ENCODE peak calls at places on chromosomes 7 and 10, in six cellular contexts. V is tibial nerve, L is GM12878, P is A549, A is stomach, K is HepG2. Z is an unnamed sample.

GRCh38 chr7:1855396-1856160 is 185.5 kb downstream of the ELFN1 start:
- DNase-seq in V (no peak), L (no peak), P (no peak), A (no peak), K (no peak), Z (no peak)

GRCh38 chr10:46547331-46547880 is 9.1 kb downstream of the GPRIN2 start:
- DNase-seq in V (peak; percentile 10), L (no peak), P (no peak), A (no peak), K (no peak), Z (peak; percentile 13)

GRCh38 chr7:36045830-36046341 is 107.2 kb upstream of the EEPD1 start:
- DNase-seq in V (no peak), L (no peak), P (no peak), A (no peak), K (no peak), Z (no peak)

GRCh38 chr7:134469622-134470021 is 10.7 kb upstream of the AKR1B1 start:
- DNase-seq in V (no peak), L (no peak), P (no peak), A (peak; percentile 56), K (peak; percentile 16), Z (no peak)

GRCh38 chr10:96407560-96408069 is 48.8 kb upstream of the OPALIN start:
- DNase-seq in V (no peak), L (no peak), P (no peak), A (no peak), K (no peak), Z (no peak)

GRCh38 chr7:72123913-72124312 is 288.2 kb downstream of the CALN1 start:
- DNase-seq in V (no peak), L (no peak), P (no peak), A (no peak), K (peak; percentile 2), Z (no peak)

GRCh38 chr7:116948934-116949333 is 4.4 kb upstream of the ST7 start:
- DNase-seq in V (no peak), L (no peak), P (no peak), A (peak; percentile 26), K (no peak), Z (no peak)

GRCh38 chr7:157474685-157475084 is 137.9 kb downstream of the DNAJB6 start:
- DNase-seq in V (no peak), L (no peak), P (peak; percentile 53), A (peak; percentile 26), K (peak; percentile 20), Z (no peak)

GRCh38 chr7:20331912-20332317 is 1.2 kb downstream of the ITGB8 start:
- DNase-seq in V (no peak), L (no peak), P (no peak), A (no peak), K (no peak), Z (no peak)

GRCh38 chr10:97924678-97925077 is 75.0 kb downstream of the GOLGA7B start:
- DNase-seq in V (no peak), L (no peak), P (no peak), A (no peak), K (no peak), Z (no peak)

GRCh38 chr10:49500420-49500819 is 38.5 kb downstream of the ERCC6 start:
- DNase-seq in V (no peak), L (no peak), P (no peak), A (no peak), K (no peak), Z (no peak)
- TF ChIP-seq EP300 in V (no peak), L (no peak), P (no peak), A (no peak), K (no peak), Z (no peak)

GRCh38 chr10:103698266-103698665 is 157.1 kb downstream of the SH3PXD2A start:
- DNase-seq in V (no peak), L (no peak), P (no peak), A (no peak), K (no peak), Z (no peak)

GRCh38 chr10:103699611-103700435 is 155.6 kb downstream of the SH3PXD2A start:
- DNase-seq in V (no peak), L (no peak), P (no peak), A (no peak), K (no peak), Z (no peak)

GRCh38 chr10:103703941-103704919 is 151.1 kb downstream of the SH3PXD2A start:
- DNase-seq in V (no peak), L (no peak), P (no peak), A (no peak), K (no peak), Z (no peak)

GRCh38 chr10:103700436-103700715 is 155.0 kb downstream of the SH3PXD2A start:
- DNase-seq in V (no peak), L (no peak), P (no peak), A (no peak), K (no peak), Z (no peak)

GRCh38 chr10:103701380-103702222 is 153.8 kb downstream of the SH3PXD2A start:
- DNase-seq in V (no peak), L (no peak), P (no peak), A (no peak), K (no peak), Z (no peak)
- TF ChIP-seq EP300 in V (no peak), L (no peak), P (no peak), A (no peak), K (no peak), Z (no peak)

DNA sequence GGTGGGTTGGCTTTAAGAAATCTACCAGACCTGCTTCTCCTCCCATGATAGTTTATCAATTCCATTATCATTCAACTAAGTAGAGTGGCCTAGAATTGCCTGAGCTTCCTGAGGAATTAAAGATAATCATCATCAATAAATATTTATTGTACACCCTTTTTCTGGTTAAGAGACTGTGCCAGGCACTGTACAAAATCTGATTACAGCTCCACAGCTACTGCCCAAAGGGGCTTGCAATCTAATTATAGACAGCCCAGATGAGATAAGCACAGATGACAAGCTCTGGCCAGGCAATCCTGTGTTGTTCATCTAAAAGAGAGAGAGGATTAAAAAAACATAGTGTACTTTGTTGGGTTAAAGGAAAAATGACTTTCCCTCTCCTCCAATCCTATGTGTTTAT is 586.4 kb downstream of the GATA3 start:
- DNase-seq in V (no peak), L (no peak), P (no peak), A (no peak), K (no peak), Z (no peak)
- TF ChIP-seq EP300 in V (no peak), L (no peak), P (no peak), A (no peak), K (no peak), Z (no peak)

GRCh38 chr10:58268946-58269831 is at the start of gene CISD1:
- DNase-seq in V (peak; percentile 84), L (peak; percentile 96), P (peak; percentile 100), A (peak; percentile 98), K (peak; percentile 99), Z (peak; percentile 97)
- TF ChIP-seq EP300 in V (peak; percentile 79), L (no peak), P (no peak), A (no peak), K (peak; percentile 15), Z (no peak)

GRCh38 chr7:108569381-108570145 is at the start of the genes DNAJB9 and THAP5:
- DNase-seq in V (peak; percentile 96), L (peak; percentile 99), P (peak; percentile 99), A (peak; percentile 99), K (peak; percentile 98), Z (peak; percentile 99)
- TF ChIP-seq EP300 in V (peak; percentile 100), L (peak; percentile 21), P (no peak), A (peak; percentile 22), K (peak; percentile 16), Z (peak; percentile 88)

DNA sequence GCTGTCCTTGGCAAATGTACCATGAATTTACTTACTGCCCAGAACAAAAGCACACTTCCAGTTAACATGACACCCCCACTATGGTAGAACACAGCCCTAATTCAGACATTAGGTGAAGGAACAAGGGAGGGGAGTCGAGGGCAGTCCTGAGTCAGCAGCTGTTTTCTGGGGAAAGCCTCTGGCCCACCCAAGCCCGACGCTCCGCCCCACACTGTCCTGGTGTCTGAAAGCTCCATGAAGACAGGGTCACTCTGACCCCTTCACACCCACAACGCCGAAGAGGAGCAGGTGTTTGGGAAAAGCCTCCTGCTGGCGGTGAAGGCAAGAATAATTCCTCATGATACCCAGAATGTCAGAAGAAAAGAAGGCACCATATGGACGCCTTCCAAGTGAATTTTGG is 172.2 kb downstream of the DIP2C start:
- DNase-seq in V (no peak), L (no peak), P (no peak), A (no peak), K (no peak), Z (no peak)
- TF ChIP-seq EP300 in V (no peak), L (no peak), P (no peak), A (no peak), K (no peak), Z (no peak)

GRCh38 chr7:107463139-107464078 is 6.4 kb upstream of the GPR22 start:
- DNase-seq in V (peak; percentile 16), L (peak; percentile 19), P (peak; percentile 71), A (peak; percentile 58), K (peak; percentile 52), Z (peak; percentile 52)
- TF ChIP-seq EP300 in V (no peak), L (no peak), P (no peak), A (no peak), K (no peak), Z (no peak)

GRCh38 chr10:74071151-74071550 is 73.2 kb downstream of the VCL start:
- DNase-seq in V (no peak), L (no peak), P (no peak), A (no peak), K (no peak), Z (no peak)

GRCh38 chr10:74063256-74063655 is 65.3 kb downstream of the VCL start:
- DNase-seq in V (no peak), L (no peak), P (no peak), A (no peak), K (no peak), Z (no peak)

GRCh38 chr10:74072503-74072902 is 74.6 kb downstream of the VCL start:
- DNase-seq in V (no peak), L (no peak), P (peak; percentile 63), A (no peak), K (no peak), Z (no peak)

DNA sequence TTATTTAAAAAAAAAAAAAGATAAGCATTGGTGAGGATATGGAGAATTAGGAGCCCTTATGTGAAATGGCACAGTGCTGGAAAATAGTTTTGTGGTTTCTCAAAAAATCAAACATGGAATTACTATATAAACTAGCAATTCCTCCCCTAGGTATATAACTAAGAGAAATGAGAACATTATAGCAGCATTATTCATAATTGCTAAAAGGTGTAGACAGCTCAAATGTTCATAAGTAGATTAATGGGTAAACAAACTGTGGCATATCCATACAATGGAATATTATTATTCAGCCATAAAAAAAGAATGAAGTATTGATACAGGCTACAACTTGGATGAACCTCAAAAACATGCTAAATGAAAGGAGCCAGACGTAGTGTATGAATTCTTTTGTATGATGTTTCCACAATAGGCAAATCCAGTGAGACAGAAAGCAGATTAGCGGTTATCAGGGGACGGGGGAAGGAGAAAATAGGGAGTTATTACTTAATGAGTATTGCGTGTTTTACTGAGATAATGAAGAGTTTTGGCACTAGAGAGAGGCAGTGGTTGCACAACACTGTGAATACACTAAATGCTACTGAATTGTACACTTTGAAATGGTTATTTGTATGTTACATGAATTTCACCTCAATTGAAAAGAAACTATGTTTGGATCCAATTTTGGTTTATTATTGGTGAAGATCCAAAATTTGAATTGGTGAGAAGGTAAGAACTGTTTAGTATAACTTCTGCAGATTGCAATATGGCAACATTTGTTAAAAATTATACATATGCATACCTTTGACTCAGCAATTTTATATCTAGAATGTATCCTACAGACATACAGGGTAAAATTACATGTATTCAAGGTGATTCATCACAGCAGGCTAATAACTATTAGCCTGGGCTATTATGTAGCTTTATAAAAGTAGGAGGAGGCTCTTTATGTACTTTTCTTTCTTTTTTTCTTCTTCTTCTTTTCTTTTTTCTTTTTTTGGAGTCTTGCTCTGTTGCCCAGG is 69.8 kb downstream of the VCL start:
- DNase-seq in V (no peak), L (no peak), P (no peak), A (no peak), K (no peak), Z (no peak)
- TF ChIP-seq EP300 in V (no peak), L (no peak), P (no peak), A (no peak), K (no peak), Z (no peak)